ENCODE peak calls at places on chromosomes 4 and X, in five cellular contexts. V is tibial nerve, S is mammary epithelial cell, R is body of pancreas, J is HCT116. M is an unnamed sample.

GRCh38 chrX:46208225-46208854 is 336.9 kb downstream of the ZNF674 start:
- DNase-seq in V (no peak), J (no peak), R (no peak), S (peak), M (peak)

GRCh38 chr4:168923526-168924194 is 86.4 kb downstream of the CBR4 start:
- DNase-seq in S (peak), V (peak), J (peak), R (peak), M (peak)

GRCh38 chrX:84165716-84166115 is 22.3 kb downstream of the RPS6KA6 start:
- DNase-seq in R (no peak), V (no peak), S (no peak), J (no peak), M (no peak)

GRCh38 chr4:42122237-42122636 is 30.2 kb downstream of the BEND4 start:
- DNase-seq in S (no peak), R (no peak), V (no peak), J (no peak), M (no peak)

GRCh38 chr4:168651374-168651773 is 154.5 kb downstream of the PALLD start:
- DNase-seq in S (no peak), J (no peak), V (no peak), R (no peak), M (no peak)

GRCh38 chr4:138007572-138007971 is 234.6 kb downstream of the SLC7A11 start:
- DNase-seq in J (peak), S (peak), R (no peak), V (no peak), M (no peak)

GRCh38 chrX:56797966-56798711 is 69.1 kb downstream of the NBDY start:
- DNase-seq in S (no peak), R (peak), V (no peak), J (no peak), M (no peak)

GRCh38 chr4:42594880-42595279 is 62.0 kb downstream of the ATP8A1 start:
- DNase-seq in R (no peak), J (no peak), V (no peak), S (no peak), M (no peak)

GRCh38 chr4:61068745-61069144 is 131.4 kb upstream of the ADGRL3 start:
- DNase-seq in V (no peak), S (peak), J (no peak), R (no peak), M (peak)

GRCh38 chr4:115121351-115122043 is 8.1 kb upstream of the NDST4 start:
- DNase-seq in J (no peak), S (no peak), V (no peak), R (no peak), M (no peak)

GRCh38 chrX:147962476-147962875 is 18.7 kb upstream of the FMR1NB start:
- DNase-seq in S (peak), V (no peak), J (no peak), R (no peak), M (no peak)

GRCh38 chrX:103197721-103198306 is 17.1 kb upstream of the BEX4 start:
- DNase-seq in S (no peak), J (no peak), R (no peak), V (no peak), M (peak)

GRCh38 chr4:87680271-87680670 is 30.2 kb downstream of the DMP1 start:
- DNase-seq in S (no peak), J (no peak), V (no peak), R (no peak), M (no peak)

DNA sequence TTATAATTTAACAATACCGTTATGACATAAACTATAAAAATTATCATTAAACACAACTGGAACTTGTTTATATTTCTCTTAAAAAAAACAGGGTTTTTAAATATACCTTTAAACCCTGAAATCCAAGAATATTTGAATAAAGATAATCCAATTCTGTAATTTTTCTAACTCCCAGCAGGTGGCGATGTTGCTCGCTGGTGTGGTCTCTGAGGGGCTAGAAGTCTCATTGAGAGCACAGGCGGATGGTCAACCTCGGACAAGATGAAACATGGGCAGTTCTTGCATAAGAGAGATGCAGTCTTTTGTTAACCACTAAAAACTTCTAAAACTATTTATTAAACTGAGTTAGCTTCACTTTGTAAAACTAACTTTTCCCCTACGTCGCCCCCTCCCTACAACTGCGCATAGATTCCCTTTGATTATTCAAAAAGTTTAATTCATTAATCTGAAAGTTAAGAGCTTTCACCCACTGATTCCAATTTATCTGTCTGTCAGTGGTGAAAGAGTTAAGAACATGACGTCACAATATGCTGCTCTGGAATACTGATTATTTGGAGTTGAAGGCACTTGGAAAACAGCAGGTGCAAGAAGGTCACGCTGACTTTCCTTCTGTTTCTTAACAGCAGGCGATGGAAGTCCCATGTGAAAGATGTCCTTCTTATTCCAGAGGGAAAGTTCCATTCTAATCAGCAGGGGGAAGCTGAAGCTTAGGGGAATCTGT is 29.5 kb downstream of the DMP1 start:
- DNase-seq in R (peak), V (peak), S (peak), J (peak), M (peak)
- TF ChIP-seq CTCF in R (peak), V (peak), S (peak), J (peak), M (peak)

DNA sequence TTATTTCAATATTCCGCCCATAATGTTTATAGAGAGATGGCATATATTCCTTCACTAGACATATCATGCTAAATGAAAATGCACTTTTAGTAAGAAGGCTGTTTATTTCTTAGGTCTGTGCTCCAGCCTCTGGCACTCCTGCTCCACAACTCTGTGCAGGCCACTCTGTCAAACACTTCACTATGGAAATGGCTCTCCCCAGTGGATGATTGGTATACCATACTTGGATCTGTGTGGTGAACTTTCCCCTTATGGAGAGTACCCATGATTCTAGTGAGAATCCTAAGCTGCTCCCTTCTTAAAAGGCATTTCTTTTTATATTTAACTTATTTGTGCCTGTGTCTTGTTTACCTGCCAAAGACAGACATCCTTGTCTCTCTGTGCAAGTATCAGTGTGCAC is 480.1 kb upstream of the GALNT7 start:
- DNase-seq in J (no peak), V (no peak), R (no peak), S (no peak), M (no peak)
- H3K27ac ChIP-seq in J (no peak), V (no peak), R (no peak), S (no peak), M (no peak)

GRCh38 chr4:74535471-74535870 is 90.5 kb downstream of the AREG start:
- DNase-seq in S (no peak), V (no peak), J (no peak), R (no peak), M (no peak)

GRCh38 chr4:74537459-74537858 is 92.5 kb downstream of the AREG start:
- DNase-seq in J (no peak), S (no peak), V (no peak), R (no peak), M (no peak)

GRCh38 chr4:74534936-74535335 is 90.0 kb downstream of the AREG start:
- DNase-seq in S (no peak), V (no peak), R (no peak), J (no peak), M (no peak)

GRCh38 chr4:74534121-74534520 is 89.2 kb downstream of the AREG start:
- DNase-seq in S (no peak), J (no peak), R (no peak), V (no peak), M (no peak)

GRCh38 chr4:74536557-74536956 is 91.6 kb downstream of the AREG start:
- DNase-seq in V (no peak), R (no peak), S (no peak), J (no peak), M (peak)
- TF ChIP-seq CTCF in V (no peak), R (no peak), S (peak), J (no peak), M (peak)

GRCh38 chr4:87677731-87678130 is 27.7 kb downstream of the DMP1 start:
- DNase-seq in R (no peak), V (peak), J (no peak), S (no peak), M (no peak)
- H3K27ac ChIP-seq in R (no peak), V (no peak), J (no peak), S (no peak), M (no peak)

M was measured in RWPE1.